ENCODE peak calls at places on chromosomes 5 and 9, in four cellular contexts. C, G, V and Q are unnamed samples.

GRCh38 chr5:1930880-1931589 is 48.3 kb upstream of the IRX4 start:
- DNase-seq in C (no peak), G (peak), V (no peak), Q (peak)

GRCh38 chr9:131641618-131642495 is 96.5 kb downstream of the PRRT1B start:
- DNase-seq in G (no peak), V (no peak), C (no peak), Q (peak)

GRCh38 chr9:136393531-136393930 is 6.4 kb downstream of the SNAPC4 start:
- DNase-seq in V (no peak), G (no peak), C (no peak), Q (no peak)

GRCh38 chr9:37549527-37549926 is 26.7 kb downstream of the FBXO10 start:
- DNase-seq in C (no peak), V (no peak), G (no peak), Q (no peak)

GRCh38 chr5:143694357-143694756 is 117.6 kb upstream of the HMHB1 start:
- DNase-seq in C (no peak), G (no peak), V (no peak), Q (no peak)

GRCh38 chr9:125963932-125964331 is 216.8 kb downstream of the PBX3 start:
- DNase-seq in V (no peak), G (no peak), C (no peak), Q (no peak)

GRCh38 chr5:127585661-127586060 is 63.2 kb upstream of the CTXN3 start:
- DNase-seq in V (no peak), G (no peak), C (no peak), Q (no peak)

GRCh38 chr5:58136416-58136815 is 323.5 kb downstream of the PLK2 start:
- DNase-seq in C (no peak), G (no peak), V (no peak), Q (no peak)

GRCh38 chr9:71767421-71768321 is 642 bp downstream of the CEMIP2 start:
- DNase-seq in C (peak), V (no peak), G (no peak), Q (no peak)

GRCh38 chr9:104977580-104977979 is 49.6 kb upstream of the ABCA1 start:
- DNase-seq in V (no peak), C (no peak), G (no peak), Q (no peak)

GRCh38 chr9:121780177-121780576 is 128.7 kb downstream of the DAB2IP start:
- DNase-seq in V (no peak), G (no peak), C (no peak), Q (no peak)

GRCh38 chr5:107331882-107332281 is 338.9 kb downstream of the EFNA5 start:
- DNase-seq in V (no peak), C (no peak), G (no peak), Q (no peak)

GRCh38 chr9:138052635-138053320 is 175.2 kb downstream of the CACNA1B start:
- DNase-seq in V (no peak), G (no peak), C (no peak), Q (peak)

GRCh38 chr5:13566903-13567339 is 377.6 kb downstream of the DNAH5 start:
- DNase-seq in C (peak), G (no peak), V (no peak), Q (no peak)

GRCh38 chr5:128876848-128877387 is 88.4 kb upstream of the SLC27A6 start:
- DNase-seq in C (no peak), G (no peak), V (no peak), Q (no peak)

GRCh38 chr5:141714542-141715303 is 32.7 kb upstream of the ARAP3 start:
- DNase-seq in G (no peak), V (no peak), C (peak), Q (no peak)